ENCODE peak calls at places on chromosomes 7 and 10, in ten cellular contexts. S, P, E, Q, D, B, Y, L, G and C are unnamed samples.

GRCh38 chr7:66344166-66344565 is 139.0 kb downstream of the TPST1 start:
- DNase-seq in B (no peak), Q (peak; percentile 61), L (no peak), D (no peak), P (no peak), S (no peak), Y (no peak), E (no peak), G (peak; percentile 64), C (no peak)

GRCh38 chr7:93016085-93016471 is 101.7 kb downstream of the SAMD9 start:
- DNase-seq in Y (no peak), D (no peak), L (no peak), P (no peak), B (no peak), S (no peak), G (no peak), Q (no peak), E (no peak), C (no peak)

GRCh38 chr7:25087855-25088254 is 37.2 kb downstream of the CYCS start:
- DNase-seq in Y (no peak), Q (no peak), B (no peak), D (no peak), E (no peak), P (no peak), S (no peak), G (peak; percentile 83), L (no peak), C (peak; percentile 50)

GRCh38 chr7:27161721-27162547 is 3.4 kb downstream of the HOXA9 start:
- DNase-seq in Q (peak; percentile 51), L (no peak), B (no peak), D (no peak), Y (peak; percentile 38), G (no peak), E (peak; percentile 48), S (peak; percentile 19), P (peak; percentile 59), C (peak; percentile 5)

GRCh38 chr7:23383225-23383624 is 84.1 kb downstream of the MALSU1 start:
- DNase-seq in G (no peak), S (no peak), B (no peak), Q (peak; percentile 11), E (no peak), D (no peak), Y (no peak), L (no peak), P (no peak), C (no peak)

GRCh38 chr7:101590663-101591435 is 38.2 kb downstream of the MYL10 start:
- DNase-seq in Q (no peak), L (no peak), Y (no peak), B (no peak), P (no peak), G (no peak), E (no peak), S (no peak), D (no peak), C (no peak)

GRCh38 chr10:129547583-129547982 is 80.5 kb downstream of the MGMT start:
- DNase-seq in L (no peak), P (no peak), Q (no peak), S (no peak), G (no peak), E (no peak), Y (no peak), B (no peak), D (no peak), C (no peak)

GRCh38 chr7:107502797-107503196 is 32.9 kb downstream of the GPR22 start:
- DNase-seq in B (no peak), P (no peak), Q (no peak), G (no peak), L (no peak), E (no peak), D (no peak), Y (no peak), S (no peak), C (no peak)

GRCh38 chr7:42549866-42550485 is 313.0 kb upstream of the GLI3 start:
- DNase-seq in S (no peak), L (no peak), P (no peak), Q (peak; percentile 48), E (no peak), Y (no peak), G (no peak), D (no peak), B (no peak), C (no peak)

GRCh38 chr10:89274928-89275327 is 23.4 kb upstream of the LIPA start:
- DNase-seq in L (no peak), P (no peak), G (no peak), E (no peak), Q (peak; percentile 15), S (no peak), D (no peak), B (peak; percentile 32), Y (no peak), C (no peak)

GRCh38 chr7:16753932-16754571 is 497 bp downstream of the TSPAN13 start:
- DNase-seq in S (peak; percentile 29), E (no peak), G (peak; percentile 54), B (no peak), L (no peak), D (peak; percentile 52), Y (peak; percentile 75), Q (peak; percentile 39), P (peak; percentile 85), C (peak; percentile 44)

GRCh38 chr7:33807779-33808482 is 97.4 kb upstream of the BMPER start:
- DNase-seq in Y (peak; percentile 81), S (no peak), D (no peak), L (no peak), Q (peak; percentile 95), P (no peak), B (peak; percentile 73), G (peak; percentile 29), E (no peak), C (no peak)

GRCh38 chr7:98618786-98619185 is 1.7 kb downstream of the NPTX2 start:
- DNase-seq in E (no peak), S (no peak), Q (peak; percentile 4), Y (no peak), D (no peak), G (no peak), P (no peak), L (no peak), B (no peak), C (no peak)

GRCh38 chr10:103691723-103692380 is 163.5 kb downstream of the SH3PXD2A start:
- DNase-seq in B (no peak), S (peak; percentile 48), Q (peak; percentile 20), D (no peak), P (peak; percentile 70), Y (peak; percentile 51), E (peak; percentile 54), G (no peak), L (no peak), C (no peak)

GRCh38 chr7:14332155-14332554 is 342.7 kb upstream of the ETV1 start:
- DNase-seq in S (no peak), D (no peak), B (no peak), L (no peak), P (no peak), G (no peak), E (no peak), Q (no peak), Y (no peak), C (no peak)

GRCh38 chr7:43535031-43535451 is 47.9 kb upstream of the STK17A start:
- DNase-seq in Q (no peak), L (no peak), B (peak; percentile 33), Y (no peak), G (no peak), P (no peak), S (no peak), E (peak; percentile 24), D (no peak), C (no peak)

GRCh38 chr10:130137077-130137448 is 872 bp downstream of the GLRX3 start:
- DNase-seq in E (no peak), G (peak; percentile 43), Y (no peak), D (no peak), L (no peak), P (no peak), S (no peak), B (no peak), Q (peak; percentile 42), C (no peak)

GRCh38 chr10:98528166-98528784 is 81.5 kb upstream of the HPS1 start:
- DNase-seq in B (no peak), L (no peak), Y (no peak), E (no peak), Q (no peak), G (no peak), P (no peak), D (no peak), S (no peak), C (no peak)

GRCh38 chr10:14838582-14839304 is 637 bp downstream of the HSPA14 start:
- DNase-seq in G (peak; percentile 34), L (no peak), Y (peak; percentile 64), E (peak; percentile 36), D (peak; percentile 32), Q (peak; percentile 17), P (peak; percentile 87), S (peak; percentile 61), B (no peak), C (peak; percentile 44)

DNA sequence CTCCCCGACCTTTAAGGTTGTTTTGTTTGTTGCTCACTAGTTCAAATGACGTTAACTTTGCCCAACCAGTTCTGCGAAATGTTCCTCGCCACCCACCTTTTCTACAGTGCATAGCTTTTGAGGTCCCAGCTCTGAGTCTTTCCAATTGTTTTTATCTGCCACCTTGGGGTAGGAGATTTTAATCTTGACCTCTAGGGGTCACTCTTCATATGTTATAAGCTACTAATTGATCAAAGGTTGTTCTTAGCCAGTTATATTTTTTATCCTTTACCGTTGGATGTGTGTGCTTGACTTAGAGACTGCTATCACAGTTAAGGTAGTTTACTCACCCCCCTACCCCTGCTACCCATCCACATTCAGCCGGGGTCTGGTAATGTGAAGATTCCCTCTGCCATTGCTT is 372.4 kb downstream of the SUGCT start:
- DNase-seq in P (no peak), B (no peak), Y (no peak), G (peak; percentile 44), D (no peak), S (no peak), L (no peak), E (no peak), Q (peak; percentile 17), C (no peak)
- TF ChIP-seq CTCF in P (peak; percentile 16), B (no peak), Y (peak; percentile 9), G (no peak), D (no peak), S (no peak), L (no peak), E (no peak), Q (peak; percentile 26), C (peak; percentile 62)

GRCh38 chr10:287814-288213 is 152.6 kb downstream of the ZMYND11 start:
- DNase-seq in D (no peak), Y (peak; percentile 49), S (no peak), G (no peak), B (no peak), P (no peak), E (no peak), L (no peak), Q (no peak), C (no peak)
- TF ChIP-seq CTCF in D (no peak), Y (peak; percentile 21), S (no peak), G (no peak), B (peak; percentile 35), P (no peak), E (no peak), L (no peak), Q (no peak), C (no peak)

GRCh38 chr7:40147371-40148246 is 12.8 kb downstream of the SUGCT start:
- DNase-seq in G (no peak), Q (no peak), E (no peak), L (no peak), P (no peak), S (no peak), Y (peak; percentile 31), D (no peak), B (no peak), C (no peak)
- TF ChIP-seq CTCF in G (peak; percentile 3), Q (no peak), E (no peak), L (no peak), P (no peak), S (no peak), Y (no peak), D (no peak), B (no peak), C (no peak)

GRCh38 chr7:132930881-132931280 is 151.0 kb downstream of the CHCHD3 start:
- DNase-seq in L (no peak), E (no peak), Y (peak; percentile 20), B (no peak), G (peak; percentile 46), S (no peak), D (no peak), Q (no peak), P (no peak), C (no peak)
- TF ChIP-seq CTCF in L (no peak), E (no peak), Y (no peak), B (peak; percentile 36), G (peak; percentile 14), S (no peak), D (no peak), Q (peak; percentile 2), P (no peak), C (no peak)